ENCODE peak calls at places on chromosome 1, in ten cellular contexts. L, P, C, W, U, Z, X, J, S and D are unnamed samples.

GRCh38 chr1:245234217-245235120 is 79.7 kb downstream of the KIF26B start:
- DNase-seq in L (peak; percentile 55), P (peak; percentile 32), C (peak; percentile 24), W (no peak), U (no peak), Z (no peak), X (no peak), J (no peak), S (no peak), D (no peak)

GRCh38 chr1:154329551-154330131 is 4.3 kb downstream of the ATP8B2 start:
- DNase-seq in L (peak; percentile 19), P (peak; percentile 78), C (no peak), W (no peak), U (no peak), Z (no peak), X (no peak), J (no peak), S (no peak), D (no peak)

GRCh38 chr1:109760581-109761226 is 3.0 kb downstream of the EPS8L3 start:
- DNase-seq in L (peak; percentile 61), P (no peak), C (no peak), W (no peak), U (no peak), Z (no peak), X (no peak), J (no peak), S (no peak), D (no peak)

GRCh38 chr1:86753700-86754099 is 49.3 kb downstream of the SH3GLB1 start:
- DNase-seq in L (no peak), P (no peak), C (no peak), W (no peak), U (peak; percentile 18), Z (no peak), X (peak; percentile 4), J (no peak), S (no peak), D (no peak)

GRCh38 chr1:42765271-42765670 is 1.6 kb downstream of the P3H1 start:
- DNase-seq in L (no peak), P (no peak), C (no peak), W (no peak), U (peak; percentile 21), Z (no peak), X (no peak), J (no peak), S (no peak), D (peak; percentile 21)

GRCh38 chr1:220894025-220894923 is 15.0 kb downstream of the HLX start:
- DNase-seq in L (no peak), P (no peak), C (no peak), W (no peak), U (no peak), Z (no peak), X (no peak), J (no peak), S (no peak), D (no peak)

GRCh38 chr1:17148950-17149608 is 29.8 kb upstream of the PADI2 start:
- DNase-seq in L (no peak), P (no peak), C (no peak), W (no peak), U (no peak), Z (no peak), X (no peak), J (no peak), S (no peak), D (no peak)

GRCh38 chr1:54107131-54107530 is 45.7 kb downstream of the CDCP2 start:
- DNase-seq in L (no peak), P (no peak), C (no peak), W (no peak), U (peak; percentile 48), Z (no peak), X (no peak), J (no peak), S (no peak), D (peak; percentile 5)

GRCh38 chr1:161172349-161172748 is 5.0 kb downstream of the B4GALT3 start:
- DNase-seq in L (no peak), P (no peak), C (no peak), W (no peak), U (no peak), Z (no peak), X (no peak), J (no peak), S (no peak), D (no peak)

GRCh38 chr1:171213559-171214454 is 28.7 kb downstream of the FMO2 start:
- DNase-seq in L (no peak), P (no peak), C (no peak), W (no peak), U (no peak), Z (no peak), X (no peak), J (no peak), S (no peak), D (no peak)

GRCh38 chr1:115115521-115116161 is 26.3 kb upstream of the TSPAN2 start:
- DNase-seq in L (no peak), P (no peak), C (no peak), W (no peak), U (no peak), Z (no peak), X (no peak), J (no peak), S (no peak), D (no peak)

GRCh38 chr1:175188936-175189335 is 3.6 kb downstream of the KIAA0040 start:
- DNase-seq in L (no peak), P (no peak), C (no peak), W (peak; percentile 40), U (no peak), Z (no peak), X (no peak), J (peak; percentile 20), S (no peak), D (no peak)

GRCh38 chr1:164726235-164726634 is 167.3 kb downstream of the PBX1 start:
- DNase-seq in L (no peak), P (no peak), C (no peak), W (no peak), U (peak; percentile 91), Z (no peak), X (no peak), J (no peak), S (no peak), D (peak; percentile 98)

GRCh38 chr1:13749543-13750307 is 49.7 kb downstream of the PRDM2 start:
- DNase-seq in L (peak; percentile 93), P (no peak), C (no peak), W (peak; percentile 41), U (peak; percentile 57), Z (no peak), X (peak; percentile 73), J (no peak), S (peak; percentile 81), D (peak; percentile 48)

GRCh38 chr1:118486213-118486612 is 301.2 kb upstream of the SPAG17 start:
- DNase-seq in L (no peak), P (no peak), C (no peak), W (no peak), U (no peak), Z (no peak), X (no peak), J (no peak), S (no peak), D (no peak)

GRCh38 chr1:115768549-115768948 is at the start of gene CASQ2:
- DNase-seq in L (no peak), P (no peak), C (no peak), W (no peak), U (no peak), Z (no peak), X (no peak), J (no peak), S (no peak), D (no peak)

GRCh38 chr1:182122265-182122664 is 60.8 kb upstream of the ZNF648 start:
- DNase-seq in L (no peak), P (no peak), C (no peak), W (no peak), U (no peak), Z (no peak), X (no peak), J (no peak), S (no peak), D (no peak)

GRCh38 chr1:71918630-71919029 is 363.7 kb downstream of the NEGR1 start:
- DNase-seq in L (no peak), P (no peak), C (no peak), W (no peak), U (no peak), Z (no peak), X (no peak), J (no peak), S (no peak), D (no peak)

GRCh38 chr1:58293388-58293787 is 253.1 kb downstream of the OMA1 start:
- DNase-seq in L (no peak), P (no peak), C (no peak), W (no peak), U (no peak), Z (no peak), X (no peak), J (no peak), S (no peak), D (no peak)

GRCh38 chr1:119368556-119368955 is at the start of gene HAO2:
- DNase-seq in L (no peak), P (no peak), C (no peak), W (no peak), U (no peak), Z (no peak), X (no peak), J (no peak), S (no peak), D (no peak)

GRCh38 chr1:151061012-151061401 is 810 bp downstream of the MLLT11 start:
- DNase-seq in L (no peak), P (no peak), C (no peak), W (no peak), U (peak; percentile 13), Z (no peak), X (no peak), J (no peak), S (no peak), D (no peak)

GRCh38 chr1:27519341-27520258 is 29.6 kb upstream of the WASF2 start:
- DNase-seq in L (no peak), P (no peak), C (peak; percentile 66), W (no peak), U (no peak), Z (no peak), X (no peak), J (no peak), S (peak; percentile 68), D (no peak)

GRCh38 chr1:205965039-205965630 is 21.9 kb upstream of the SLC26A9 start:
- DNase-seq in L (peak; percentile 37), P (no peak), C (no peak), W (no peak), U (no peak), Z (no peak), X (no peak), J (no peak), S (no peak), D (no peak)

GRCh38 chr1:164855930-164856329 is 296.9 kb downstream of the PBX1 start:
- DNase-seq in L (no peak), P (no peak), C (no peak), W (no peak), U (no peak), Z (no peak), X (no peak), J (no peak), S (no peak), D (no peak)

GRCh38 chr1:30991852-30992606 is 73.5 kb downstream of the PUM1 start:
- DNase-seq in L (no peak), P (no peak), C (no peak), W (no peak), U (no peak), Z (no peak), X (no peak), J (no peak), S (no peak), D (no peak)

GRCh38 chr1:47895436-47895835 is 101.7 kb downstream of the TRABD2B start:
- DNase-seq in L (no peak), P (no peak), C (no peak), W (no peak), U (no peak), Z (no peak), X (no peak), J (no peak), S (no peak), D (no peak)

GRCh38 chr1:24596401-24596880 is 40.6 kb downstream of the NCMAP start:
- DNase-seq in L (no peak), P (no peak), C (no peak), W (no peak), U (no peak), Z (no peak), X (no peak), J (no peak), S (no peak), D (no peak)